ENCODE peak calls at places on chromosomes 3 and 15, in ten cellular contexts. C is pancreas; J is effector memory CD8-positive, alpha-beta T cell; A is SK-N-SH treated with all-trans-retinoic acid at 6 μM for 48 hours; B is heart left ventricle; Z is lower lobe of right lung; U is activated naive CD8-positive, alpha-beta T cell treated with anti-CD3 and anti-CD28 coated beads, Interleukin-2, amount 10 ng/mL, durations not matched to agents 7 days and 5 days; W is T-cell; F is body of pancreas; L is right cardiac atrium. V is an unnamed sample.

GRCh38 chr3:39267631-39268553 is 11.9 kb downstream of the CX3CR1 start:
- ATAC-seq in C (no peak), B (peak), Z (peak), F (no peak), A (no peak), J (peak), W (peak), L (no peak), U (peak), V (no peak)

GRCh38 chr3:64094713-64095079 is 71.4 kb upstream of the PSMD6 start:
- ATAC-seq in J (no peak), U (no peak), A (no peak), W (no peak), F (no peak), L (no peak), Z (no peak), B (no peak), C (no peak), V (no peak)

GRCh38 chr15:68354923-68355322 is 77.0 kb downstream of the ITGA11 start:
- ATAC-seq in W (no peak), C (peak), J (no peak), U (no peak), B (no peak), L (no peak), Z (no peak), A (no peak), F (no peak), V (no peak)

GRCh38 chr3:120148187-120148954 is 54.1 kb upstream of the GSK3B start:
- ATAC-seq in J (no peak), Z (no peak), B (no peak), L (no peak), F (no peak), A (no peak), U (no peak), C (no peak), W (no peak), V (no peak)

GRCh38 chr3:190345027-190345821 is 23.0 kb upstream of the CLDN1 start:
- ATAC-seq in A (peak), B (peak), C (peak), F (peak), W (no peak), L (peak), J (no peak), U (no peak), Z (peak), V (peak)

GRCh38 chr3:3798641-3799113 is 554 bp upstream of the LRRN1 start:
- ATAC-seq in C (peak), F (peak), J (peak), W (peak), U (peak), Z (peak), B (peak), A (no peak), L (peak), V (no peak)

GRCh38 chr15:88391006-88391405 is 76.2 kb downstream of the MRPL46 start:
- ATAC-seq in J (no peak), F (no peak), B (peak), A (no peak), C (no peak), L (no peak), Z (no peak), W (no peak), U (no peak), V (no peak)

GRCh38 chr15:43808435-43808950 is 8.1 kb downstream of the HYPK start:
- ATAC-seq in U (no peak), Z (no peak), C (no peak), J (no peak), L (no peak), B (no peak), W (no peak), F (no peak), A (no peak), V (no peak)

GRCh38 chr3:139527287-139527686 is 12.3 kb downstream of the RBP1 start:
- ATAC-seq in U (no peak), Z (no peak), C (no peak), L (no peak), J (no peak), W (no peak), F (no peak), B (no peak), A (no peak), V (no peak)

GRCh38 chr3:69855436-69856162 is 116.3 kb downstream of the MITF start:
- ATAC-seq in U (no peak), W (no peak), F (peak), Z (no peak), L (peak), A (peak), C (peak), B (peak), J (no peak), V (no peak)

GRCh38 chr3:83523470-83524073 is 1435.2 kb upstream of the CADM2 start:
- ATAC-seq in Z (peak), F (peak), W (no peak), B (peak), J (no peak), A (peak), L (peak), C (peak), U (no peak), V (no peak)

GRCh38 chr3:156561533-156561932 is 6.6 kb upstream of the SSR3 start:
- ATAC-seq in J (no peak), Z (no peak), W (no peak), L (no peak), U (no peak), B (no peak), F (no peak), A (no peak), C (no peak), V (no peak)

GRCh38 chr3:76565496-76566210 is 474.2 kb upstream of the ROBO2 start:
- ATAC-seq in J (no peak), F (no peak), C (no peak), U (no peak), Z (peak), B (peak), L (peak), A (no peak), W (no peak), V (no peak)

GRCh38 chr15:100276519-100276918 is 65.3 kb downstream of the ADAMTS17 start:
- ATAC-seq in J (no peak), C (no peak), Z (no peak), A (no peak), F (no peak), U (no peak), B (no peak), W (no peak), L (no peak), V (no peak)

GRCh38 chr3:170128259-170128976 is 53.1 kb downstream of the PHC3 start:
- ATAC-seq in L (no peak), F (no peak), A (no peak), W (peak), C (no peak), B (no peak), J (peak), Z (no peak), U (peak), V (no peak)

GRCh38 chr3:38640661-38641441 is 8.6 kb downstream of the SCN5A start:
- ATAC-seq in W (no peak), L (no peak), B (no peak), A (no peak), C (no peak), J (no peak), U (no peak), Z (no peak), F (no peak), V (no peak)

GRCh38 chr3:186790261-186790981 is 7.0 kb downstream of the EIF4A2 start:
- ATAC-seq in B (peak), C (peak), F (peak), U (no peak), A (peak), J (peak), Z (no peak), W (peak), L (peak), V (no peak)